ENCODE peak calls at places on chromosomes 7 and 10, in five cellular contexts. One of them, this sample, is unnamed.

GRCh38 chr10:127368937-127369336 is 172.5 kb upstream of the INSYN2A start:
- DNase-seq in tibial nerve: no peak
- DNase-seq in ovary: no peak
- DNase-seq in adrenal gland: no peak
- DNase-seq in suprapubic skin: no peak
- DNase-seq in this sample: no peak

GRCh38 chr10:69506834-69507643 is 55.8 kb downstream of the TSPAN15 start:
- DNase-seq in adrenal gland: no peak
- DNase-seq in tibial nerve: no peak
- DNase-seq in ovary: no peak
- DNase-seq in suprapubic skin: no peak
- DNase-seq in this sample: peak; percentile 12

GRCh38 chr10:75709245-75709644 is 277.8 kb downstream of the LRMDA start:
- DNase-seq in ovary: no peak
- DNase-seq in adrenal gland: no peak
- DNase-seq in suprapubic skin: no peak
- DNase-seq in tibial nerve: no peak
- DNase-seq in this sample: no peak

GRCh38 chr7:40680657-40681056 is 545.9 kb downstream of the SUGCT start:
- DNase-seq in suprapubic skin: no peak
- DNase-seq in ovary: no peak
- DNase-seq in adrenal gland: no peak
- DNase-seq in tibial nerve: no peak
- DNase-seq in this sample: no peak

GRCh38 chr7:16698200-16698910 is 52.4 kb downstream of the BZW2 start:
- DNase-seq in tibial nerve: no peak
- DNase-seq in suprapubic skin: no peak
- DNase-seq in adrenal gland: no peak
- DNase-seq in ovary: no peak
- DNase-seq in this sample: no peak

GRCh38 chr10:125222515-125222914 is 62.2 kb upstream of the CTBP2 start:
- DNase-seq in suprapubic skin: no peak
- DNase-seq in tibial nerve: no peak
- DNase-seq in adrenal gland: no peak
- DNase-seq in ovary: no peak
- DNase-seq in this sample: no peak

GRCh38 chr10:111756541-111757061 is 427.0 kb downstream of the GPAM start:
- DNase-seq in ovary: no peak
- DNase-seq in tibial nerve: peak; percentile 51
- DNase-seq in suprapubic skin: no peak
- DNase-seq in adrenal gland: peak; percentile 30
- DNase-seq in this sample: peak; percentile 76

GRCh38 chr7:45457591-45457990 is 116.6 kb upstream of the ADCY1 start:
- DNase-seq in adrenal gland: no peak
- DNase-seq in suprapubic skin: no peak
- DNase-seq in tibial nerve: no peak
- DNase-seq in ovary: no peak
- DNase-seq in this sample: no peak

GRCh38 chr7:94396044-94396443 is 1.3 kb downstream of the COL1A2 start:
- DNase-seq in tibial nerve: peak; percentile 47
- DNase-seq in adrenal gland: no peak
- DNase-seq in suprapubic skin: no peak
- DNase-seq in ovary: no peak
- DNase-seq in this sample: peak; percentile 62

GRCh38 chr7:98622926-98623325 is 5.8 kb downstream of the NPTX2 start:
- DNase-seq in suprapubic skin: no peak
- DNase-seq in tibial nerve: no peak
- DNase-seq in ovary: no peak
- DNase-seq in adrenal gland: no peak
- DNase-seq in this sample: no peak

GRCh38 chr7:83956104-83956503 is 238.5 kb downstream of the SEMA3A start:
- DNase-seq in tibial nerve: no peak
- DNase-seq in adrenal gland: no peak
- DNase-seq in suprapubic skin: no peak
- DNase-seq in ovary: no peak
- DNase-seq in this sample: no peak

GRCh38 chr7:70684173-70684572 is 447.8 kb upstream of the GALNT17 start:
- DNase-seq in tibial nerve: no peak
- DNase-seq in suprapubic skin: no peak
- DNase-seq in adrenal gland: no peak
- DNase-seq in ovary: no peak
- DNase-seq in this sample: no peak

GRCh38 chr10:101244321-101245050 is 15.2 kb upstream of the LBX1 start:
- DNase-seq in adrenal gland: no peak
- DNase-seq in suprapubic skin: no peak
- DNase-seq in tibial nerve: no peak
- DNase-seq in ovary: no peak
- DNase-seq in this sample: no peak

GRCh38 chr7:80247144-80247543 is 112.5 kb downstream of the GNAI1 start:
- DNase-seq in ovary: no peak
- DNase-seq in suprapubic skin: no peak
- DNase-seq in tibial nerve: no peak
- DNase-seq in adrenal gland: no peak
- DNase-seq in this sample: no peak

GRCh38 chr7:152502813-152503790 is 67.3 kb upstream of the KMT2C start:
- DNase-seq in suprapubic skin: no peak
- DNase-seq in tibial nerve: no peak
- DNase-seq in ovary: no peak
- DNase-seq in adrenal gland: no peak
- DNase-seq in this sample: no peak

GRCh38 chr7:66873476-66873875 is 47.5 kb upstream of the TMEM248 start:
- DNase-seq in tibial nerve: no peak
- DNase-seq in adrenal gland: no peak
- DNase-seq in ovary: no peak
- DNase-seq in suprapubic skin: no peak
- DNase-seq in this sample: no peak

GRCh38 chr7:27182285-27182827 is 2.7 kb downstream of the HOXA11 start:
- DNase-seq in suprapubic skin: peak; percentile 56
- DNase-seq in tibial nerve: no peak
- DNase-seq in adrenal gland: peak; percentile 6
- DNase-seq in ovary: peak; percentile 29
- DNase-seq in this sample: no peak

GRCh38 chr10:78025685-78026364 is 3.5 kb downstream of the POLR3A start:
- DNase-seq in adrenal gland: no peak
- DNase-seq in suprapubic skin: no peak
- DNase-seq in tibial nerve: no peak
- DNase-seq in ovary: no peak
- DNase-seq in this sample: no peak

GRCh38 chr10:129728905-129729540 is 235.1 kb downstream of the EBF3 start:
- DNase-seq in tibial nerve: no peak
- DNase-seq in ovary: no peak
- DNase-seq in suprapubic skin: peak; percentile 40
- DNase-seq in adrenal gland: no peak
- DNase-seq in this sample: no peak

GRCh38 chr10:133034092-133034491 is 53.6 kb upstream of the ADGRA1 start:
- DNase-seq in ovary: no peak
- DNase-seq in adrenal gland: no peak
- DNase-seq in tibial nerve: no peak
- DNase-seq in suprapubic skin: no peak
- DNase-seq in this sample: no peak

GRCh38 chr10:132293416-132294195 is 14.1 kb downstream of the STK32C start:
- DNase-seq in ovary: peak; percentile 35
- DNase-seq in tibial nerve: no peak
- DNase-seq in adrenal gland: no peak
- DNase-seq in suprapubic skin: peak; percentile 55
- DNase-seq in this sample: peak; percentile 28

GRCh38 chr10:244227-244626 is 109.0 kb downstream of the ZMYND11 start:
- DNase-seq in ovary: no peak
- DNase-seq in adrenal gland: no peak
- DNase-seq in suprapubic skin: no peak
- DNase-seq in tibial nerve: no peak
- DNase-seq in this sample: no peak

GRCh38 chr7:18064242-18064838 is 36.7 kb upstream of the PRPS1L1 start:
- DNase-seq in tibial nerve: peak; percentile 31
- DNase-seq in ovary: no peak
- DNase-seq in adrenal gland: no peak
- DNase-seq in suprapubic skin: no peak
- DNase-seq in this sample: peak; percentile 62

GRCh38 chr7:17370901-17371550 is 72.6 kb downstream of the AHR start:
- DNase-seq in ovary: peak; percentile 43
- DNase-seq in adrenal gland: no peak
- DNase-seq in tibial nerve: no peak
- DNase-seq in suprapubic skin: no peak
- DNase-seq in this sample: no peak

GRCh38 chr10:21334891-21335696 is 190.4 kb downstream of the SKIDA1 start:
- DNase-seq in ovary: peak; percentile 64
- DNase-seq in tibial nerve: peak; percentile 48
- DNase-seq in suprapubic skin: peak; percentile 85
- DNase-seq in adrenal gland: peak; percentile 89
- DNase-seq in this sample: no peak

GRCh38 chr7:123876557-123877256 is 31.7 kb downstream of the HYAL4 start:
- DNase-seq in ovary: no peak
- DNase-seq in tibial nerve: no peak
- DNase-seq in adrenal gland: no peak
- DNase-seq in suprapubic skin: no peak
- DNase-seq in this sample: no peak

GRCh38 chr7:45930967-45931366 is 9.9 kb upstream of the IGFBP3 start:
- DNase-seq in tibial nerve: no peak
- DNase-seq in ovary: no peak
- DNase-seq in adrenal gland: no peak
- DNase-seq in suprapubic skin: no peak
- DNase-seq in this sample: no peak

GRCh38 chr7:103341466-103341865 is 3.1 kb downstream of the DNAJC2 start:
- DNase-seq in suprapubic skin: no peak
- DNase-seq in tibial nerve: no peak
- DNase-seq in ovary: no peak
- DNase-seq in adrenal gland: no peak
- DNase-seq in this sample: no peak

GRCh38 chr7:103347507-103348267 is at the start of gene PSMC2:
- DNase-seq in suprapubic skin: peak; percentile 89
- DNase-seq in adrenal gland: peak; percentile 76
- DNase-seq in ovary: peak; percentile 82
- DNase-seq in tibial nerve: peak; percentile 86
- DNase-seq in this sample: peak; percentile 92

GRCh38 chr7:103343758-103344452 is 662 bp downstream of the DNAJC2 start:
- DNase-seq in adrenal gland: peak; percentile 44
- DNase-seq in ovary: no peak
- DNase-seq in tibial nerve: peak; percentile 9
- DNase-seq in suprapubic skin: peak; percentile 65
- DNase-seq in this sample: peak; percentile 34

GRCh38 chr7:103343332-103343731 is 1.2 kb downstream of the DNAJC2 start:
- DNase-seq in ovary: no peak
- DNase-seq in tibial nerve: no peak
- DNase-seq in adrenal gland: no peak
- DNase-seq in suprapubic skin: no peak
- DNase-seq in this sample: no peak

DNA sequence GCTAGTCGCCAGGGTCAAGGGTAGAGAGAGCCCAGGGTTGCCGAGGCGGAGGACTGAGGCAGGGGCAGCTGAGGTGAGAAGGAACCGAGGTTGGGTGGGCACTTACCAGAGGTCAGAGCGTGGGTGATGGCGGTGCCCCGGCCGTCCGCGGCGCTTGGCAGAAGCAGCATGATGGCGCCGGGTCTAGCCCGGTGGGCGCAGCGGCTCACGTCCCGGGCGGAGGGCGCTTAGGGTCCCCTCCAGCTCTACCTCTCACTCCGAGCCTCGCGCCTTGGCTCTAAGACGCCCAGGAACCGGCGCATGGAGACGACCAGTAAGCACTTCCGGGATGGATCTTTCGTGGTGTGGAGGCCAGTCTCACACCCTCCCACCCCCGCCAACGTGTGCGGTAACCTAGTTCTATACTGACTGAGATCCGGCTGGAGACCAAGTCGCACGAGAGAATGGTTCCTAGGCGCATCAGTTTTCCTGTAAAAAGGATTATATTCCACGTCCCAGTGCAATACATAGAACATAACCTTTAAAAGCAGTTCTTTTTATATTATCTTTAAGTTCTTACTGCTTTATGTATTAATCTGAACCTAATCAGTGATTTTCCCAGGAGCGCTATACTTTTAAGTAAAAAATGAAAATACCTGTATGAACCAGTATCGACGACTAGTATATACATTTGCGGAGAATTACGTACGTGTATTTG is at the start of gene DNAJC2:
- DNase-seq in ovary: peak; percentile 88
- DNase-seq in adrenal gland: peak; percentile 91
- DNase-seq in tibial nerve: peak; percentile 83
- DNase-seq in suprapubic skin: peak; percentile 91
- DNase-seq in this sample: peak; percentile 95
- TF ChIP-seq POLR2A in ovary: peak; percentile 62
- TF ChIP-seq POLR2A in adrenal gland: peak; percentile 79
- TF ChIP-seq POLR2A in tibial nerve: peak; percentile 38
- TF ChIP-seq POLR2A in suprapubic skin: no peak
- TF ChIP-seq POLR2A in this sample: no peak

GRCh38 chr7:127713006-127713405 is 61.0 kb downstream of the SND1 start:
- DNase-seq in tibial nerve: no peak
- DNase-seq in adrenal gland: no peak
- DNase-seq in suprapubic skin: no peak
- DNase-seq in ovary: no peak
- DNase-seq in this sample: no peak
- TF ChIP-seq POLR2A in tibial nerve: no peak
- TF ChIP-seq POLR2A in adrenal gland: no peak
- TF ChIP-seq POLR2A in suprapubic skin: no peak
- TF ChIP-seq POLR2A in ovary: no peak
- TF ChIP-seq POLR2A in this sample: no peak

GRCh38 chr10:35206274-35206673 is 79.6 kb downstream of the CREM start:
- DNase-seq in ovary: no peak
- DNase-seq in adrenal gland: no peak
- DNase-seq in tibial nerve: no peak
- DNase-seq in suprapubic skin: no peak
- DNase-seq in this sample: no peak

GRCh38 chr10:35210961-35211360 is 84.3 kb downstream of the CREM start:
- DNase-seq in suprapubic skin: no peak
- DNase-seq in tibial nerve: no peak
- DNase-seq in ovary: no peak
- DNase-seq in adrenal gland: no peak
- DNase-seq in this sample: no peak

GRCh38 chr10:35211390-35211789 is 84.7 kb downstream of the CREM start:
- DNase-seq in ovary: no peak
- DNase-seq in suprapubic skin: no peak
- DNase-seq in adrenal gland: no peak
- DNase-seq in tibial nerve: no peak
- DNase-seq in this sample: no peak

GRCh38 chr10:35208949-35209613 is 82.4 kb downstream of the CREM start:
- DNase-seq in adrenal gland: no peak
- DNase-seq in suprapubic skin: no peak
- DNase-seq in tibial nerve: peak; percentile 3
- DNase-seq in ovary: no peak
- DNase-seq in this sample: no peak

DNA sequence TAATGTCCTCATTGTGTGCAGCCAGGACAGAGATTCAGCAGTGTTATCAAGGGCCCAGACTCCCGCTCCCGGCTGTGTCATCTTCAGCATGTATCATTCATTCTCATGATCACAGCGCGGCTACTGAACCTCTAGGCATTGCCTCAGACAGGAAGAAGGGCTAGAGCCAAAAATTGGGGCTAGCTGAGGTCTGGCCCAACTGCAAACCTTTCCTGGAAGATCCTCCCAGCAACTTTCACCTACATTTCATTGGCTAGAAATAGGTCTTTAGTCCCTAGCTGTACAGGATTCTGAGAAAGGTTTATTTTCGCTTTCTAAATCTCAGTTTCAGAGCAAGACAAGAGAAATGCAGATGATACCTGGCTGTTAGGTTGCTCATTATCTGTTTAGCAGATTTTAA is 81.9 kb downstream of the CREM start:
- DNase-seq in adrenal gland: no peak
- DNase-seq in ovary: no peak
- DNase-seq in suprapubic skin: no peak
- DNase-seq in tibial nerve: no peak
- DNase-seq in this sample: no peak
- TF ChIP-seq POLR2A in adrenal gland: no peak
- TF ChIP-seq POLR2A in ovary: no peak
- TF ChIP-seq POLR2A in suprapubic skin: no peak
- TF ChIP-seq POLR2A in tibial nerve: no peak
- TF ChIP-seq POLR2A in this sample: no peak

GRCh38 chr7:90596745-90597526 is 815 bp downstream of the CDK14 start:
- DNase-seq in ovary: no peak
- DNase-seq in tibial nerve: no peak
- DNase-seq in suprapubic skin: no peak
- DNase-seq in adrenal gland: no peak
- DNase-seq in this sample: no peak
- TF ChIP-seq POLR2A in ovary: no peak
- TF ChIP-seq POLR2A in tibial nerve: no peak
- TF ChIP-seq POLR2A in suprapubic skin: no peak
- TF ChIP-seq POLR2A in adrenal gland: no peak
- TF ChIP-seq POLR2A in this sample: no peak